ENCODE peak calls at places on chromosomes 12 and 14, in six cellular contexts. Q is T-helper 1 cell; K is activated T-helper 1 cell treated with anti-CD3 and anti-CD28 coated beads, Interleukin-2, amount 50 U/mL, for 16 hours; W is osteocyte; M is NCI-H460; X is NCI-H1092. A is an unnamed sample.

GRCh38 chr14:104107101-104107581 is 21.6 kb downstream of the ASPG start:
- DNase-seq in Q (no peak), K (no peak), W (no peak), M (no peak), X (no peak), A (no peak)

GRCh38 chr14:100989924-100990323 is 86.4 kb upstream of the RTL1 start:
- DNase-seq in Q (no peak), K (no peak), W (no peak), M (no peak), X (no peak), A (no peak)

GRCh38 chr12:6053541-6053940 is 70.9 kb downstream of the VWF start:
- DNase-seq in Q (no peak), K (no peak), W (no peak), M (no peak), X (no peak), A (no peak)

GRCh38 chr12:106978035-106978800 is 8.7 kb downstream of the MTERF2 start:
- DNase-seq in Q (no peak), K (no peak), W (no peak), M (no peak), X (peak), A (no peak)

GRCh38 chr14:100472094-100472455 is 115.1 kb downstream of the BEGAIN start:
- DNase-seq in Q (no peak), K (no peak), W (peak), M (no peak), X (peak), A (no peak)

GRCh38 chr14:102586420-102587119 is 5.9 kb upstream of the RCOR1 start:
- DNase-seq in Q (no peak), K (no peak), W (no peak), M (no peak), X (no peak), A (no peak)

GRCh38 chr14:55129428-55130193 is 559 bp downstream of the LGALS3 start:
- DNase-seq in Q (peak), K (peak), W (peak), M (no peak), X (no peak), A (peak)

GRCh38 chr12:92362109-92362508 is 216.5 kb upstream of the BTG1 start:
- DNase-seq in Q (no peak), K (no peak), W (no peak), M (no peak), X (no peak), A (no peak)

GRCh38 chr12:22234561-22234960 is 99.9 kb downstream of the ST8SIA1 start:
- DNase-seq in Q (no peak), K (no peak), W (no peak), M (no peak), X (no peak), A (no peak)

GRCh38 chr12:90828621-90829020 is 126.4 kb downstream of the CCER1 start:
- DNase-seq in Q (no peak), K (no peak), W (no peak), M (no peak), X (no peak), A (no peak)

GRCh38 chr12:131610181-131610580 is 100.7 kb upstream of the SFSWAP start:
- DNase-seq in Q (no peak), K (no peak), W (no peak), M (no peak), X (no peak), A (no peak)

GRCh38 chr12:65741662-65742480 is 82.4 kb upstream of the HMGA2 start:
- DNase-seq in Q (no peak), K (no peak), W (peak), M (no peak), X (no peak), A (no peak)

GRCh38 chr14:70642313-70643235 is 858 bp downstream of the TTC9 start:
- DNase-seq in Q (no peak), K (peak), W (no peak), M (no peak), X (no peak), A (peak)

GRCh38 chr14:38256358-38256840 is 506 bp upstream of the CLEC14A start:
- DNase-seq in Q (no peak), K (no peak), W (no peak), M (no peak), X (no peak), A (no peak)

GRCh38 chr12:26027401-26027800 is 68.9 kb downstream of the RASSF8 start:
- DNase-seq in Q (no peak), K (no peak), W (no peak), M (no peak), X (no peak), A (no peak)

GRCh38 chr14:104708606-104709268 is 15.3 kb upstream of the ADSS1 start:
- DNase-seq in Q (peak), K (peak), W (no peak), M (peak), X (peak), A (peak)

GRCh38 chr14:101175731-101176534 is 272.4 kb upstream of the RTL1 start:
- DNase-seq in Q (no peak), K (no peak), W (peak), M (no peak), X (no peak), A (no peak)

GRCh38 chr14:104263671-104264358 is 125.4 kb downstream of the KIF26A start:
- DNase-seq in Q (no peak), K (no peak), W (no peak), M (no peak), X (no peak), A (no peak)